ENCODE peak calls at places on chromosomes 13 and 19, in four cellular contexts. V, Y, S and Z are unnamed samples.

GRCh38 chr13:39575641-39576238 is 27.3 kb downstream of the LHFPL6 start:
- DNase-seq in V (no peak), Y (no peak), S (no peak), Z (no peak)

GRCh38 chr19:41352609-41353465 is 885 bp downstream of the TGFB1 start:
- DNase-seq in V (peak), Y (peak), S (peak), Z (peak)

GRCh38 chr19:821228-821975 is at the start of gene PLPPR3:
- DNase-seq in V (no peak), Y (no peak), S (no peak), Z (no peak)

GRCh38 chr13:51330741-51331140 is 8.8 kb upstream of the SERPINE3 start:
- DNase-seq in V (no peak), Y (no peak), S (no peak), Z (peak)

GRCh38 chr13:32125746-32126145 is 94.2 kb downstream of the FRY start:
- DNase-seq in V (no peak), Y (no peak), S (no peak), Z (no peak)

GRCh38 chr13:33862006-33862405 is 44.1 kb downstream of the RFC3 start:
- DNase-seq in V (no peak), Y (no peak), S (no peak), Z (no peak)

GRCh38 chr19:34501339-34502320 is 20.1 kb downstream of the WTIP start:
- DNase-seq in V (peak), Y (peak), S (peak), Z (peak)

GRCh38 chr19:2253106-2254051 is 2.8 kb downstream of the JSRP1 start:
- DNase-seq in V (no peak), Y (no peak), S (no peak), Z (no peak)

GRCh38 chr13:65540064-65540635 is 1690.0 kb downstream of the PCDH9 start:
- DNase-seq in V (no peak), Y (no peak), S (no peak), Z (peak)

DNA sequence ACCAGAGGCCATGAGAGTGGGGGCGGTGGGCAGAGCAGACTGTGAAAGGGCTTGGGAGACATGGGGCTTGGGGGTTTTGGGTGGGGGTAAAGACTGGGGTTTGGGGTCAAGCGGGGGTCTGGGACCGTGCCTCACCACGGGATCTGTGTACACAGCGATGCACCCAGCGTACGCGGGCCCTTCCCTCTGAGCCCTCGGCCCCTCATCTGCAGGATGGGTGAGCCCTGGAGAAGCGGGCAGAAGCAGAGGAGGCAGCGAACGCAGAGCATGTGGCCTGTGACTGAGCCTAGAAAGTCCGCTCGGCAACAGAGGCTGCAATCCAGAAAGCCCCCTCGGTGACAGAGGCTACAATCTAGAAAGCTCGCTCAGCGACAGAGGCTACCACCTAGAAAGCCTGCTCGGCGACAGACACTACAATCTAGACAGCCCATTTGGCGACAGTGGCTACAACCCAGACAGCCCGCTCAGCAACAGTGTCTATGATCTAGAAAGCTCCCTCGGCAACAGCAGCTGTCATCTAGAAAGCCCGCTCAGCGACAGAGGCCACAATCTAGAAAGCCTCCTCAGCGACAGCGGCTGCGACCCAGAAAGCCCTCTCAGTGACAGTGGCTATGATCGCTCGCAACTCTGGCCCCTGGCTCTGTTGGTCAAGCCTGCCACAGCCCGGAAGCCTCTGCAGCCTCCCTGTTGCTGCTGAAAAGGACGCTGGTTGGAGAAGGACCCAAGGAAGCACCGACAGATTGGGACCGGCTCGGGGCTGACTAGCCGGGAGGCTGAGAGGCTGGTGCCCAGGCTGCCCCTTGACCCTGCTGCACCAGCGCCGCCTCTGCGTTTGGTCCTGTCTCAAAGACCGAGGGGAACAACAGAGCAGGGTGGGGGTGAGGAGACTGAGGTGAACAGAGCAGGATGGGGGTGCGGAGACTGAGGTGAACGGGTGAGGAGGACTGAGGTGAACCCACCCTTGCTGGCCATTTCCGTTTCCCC is 68.6 kb downstream of the SPACA7 start:
- DNase-seq in V (peak), Y (no peak), S (peak), Z (no peak)
- TF ChIP-seq CTCF in V (no peak), Y (no peak), S (no peak), Z (no peak)

GRCh38 chr19:36097036-36097435 is 13.9 kb upstream of the OVOL3 start:
- DNase-seq in V (no peak), Y (no peak), S (no peak), Z (no peak)
- TF ChIP-seq CTCF in V (no peak), Y (no peak), S (no peak), Z (no peak)

GRCh38 chr13:48733739-48734329 is 80.1 kb downstream of the CYSLTR2 start:
- DNase-seq in V (no peak), Y (no peak), S (no peak), Z (peak)

GRCh38 chr13:48728876-48729275 is 75.1 kb downstream of the CYSLTR2 start:
- DNase-seq in V (no peak), Y (no peak), S (no peak), Z (peak)

GRCh38 chr13:48728226-48728625 is 74.5 kb downstream of the CYSLTR2 start:
- DNase-seq in V (no peak), Y (no peak), S (no peak), Z (no peak)

GRCh38 chr13:48730971-48731658 is 77.4 kb downstream of the CYSLTR2 start:
- DNase-seq in V (no peak), Y (peak), S (no peak), Z (peak)

DNA sequence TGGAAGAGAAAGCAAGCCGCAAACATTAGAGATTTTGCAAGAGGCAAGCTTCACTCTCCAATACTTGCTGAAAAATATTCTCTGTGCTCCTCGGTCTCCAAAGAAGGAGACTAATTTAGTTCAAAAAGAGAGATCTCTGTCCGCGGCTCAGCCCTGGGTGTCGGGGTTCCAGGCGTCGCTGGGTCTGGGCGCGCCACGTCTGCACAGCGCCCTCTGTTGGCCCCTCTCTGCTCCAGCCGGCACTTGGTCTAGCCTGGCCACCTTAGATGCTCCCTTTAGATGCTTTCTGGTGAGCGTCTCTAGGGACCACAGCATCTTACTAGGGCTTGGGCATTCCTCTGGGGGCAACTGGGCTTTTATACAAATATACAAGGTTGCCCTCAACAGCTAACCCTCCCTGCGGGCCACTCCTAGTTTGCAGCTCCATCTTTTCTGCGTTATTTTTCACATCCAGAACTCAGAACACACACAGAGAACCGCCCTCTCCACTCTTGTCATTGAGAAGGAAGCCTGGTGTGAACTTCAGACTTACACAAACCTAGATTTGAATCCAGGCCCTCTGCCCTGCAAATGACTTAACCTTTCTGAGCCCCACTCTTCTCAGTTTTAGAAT is 78.3 kb downstream of the CYSLTR2 start:
- DNase-seq in V (peak), Y (no peak), S (no peak), Z (peak)
- TF ChIP-seq CTCF in V (peak), Y (peak), S (peak), Z (peak)

GRCh38 chr13:101026736-101027398 is 352.3 kb upstream of the TMTC4 start:
- DNase-seq in V (no peak), Y (no peak), S (no peak), Z (no peak)
- TF ChIP-seq CTCF in V (no peak), Y (no peak), S (no peak), Z (no peak)

GRCh38 chr19:13763300-13763699 is 1.0 kb upstream of the MRI1 start:
- DNase-seq in V (no peak), Y (no peak), S (no peak), Z (no peak)

GRCh38 chr19:13758795-13759194 is 5.5 kb upstream of the MRI1 start:
- DNase-seq in V (no peak), Y (no peak), S (no peak), Z (no peak)

GRCh38 chr19:13762635-13763235 is 1.6 kb upstream of the MRI1 start:
- DNase-seq in V (no peak), Y (no peak), S (no peak), Z (no peak)

GRCh38 chr19:13764101-13764807 is at the start of gene MRI1:
- DNase-seq in V (peak), Y (peak), S (peak), Z (peak)

DNA sequence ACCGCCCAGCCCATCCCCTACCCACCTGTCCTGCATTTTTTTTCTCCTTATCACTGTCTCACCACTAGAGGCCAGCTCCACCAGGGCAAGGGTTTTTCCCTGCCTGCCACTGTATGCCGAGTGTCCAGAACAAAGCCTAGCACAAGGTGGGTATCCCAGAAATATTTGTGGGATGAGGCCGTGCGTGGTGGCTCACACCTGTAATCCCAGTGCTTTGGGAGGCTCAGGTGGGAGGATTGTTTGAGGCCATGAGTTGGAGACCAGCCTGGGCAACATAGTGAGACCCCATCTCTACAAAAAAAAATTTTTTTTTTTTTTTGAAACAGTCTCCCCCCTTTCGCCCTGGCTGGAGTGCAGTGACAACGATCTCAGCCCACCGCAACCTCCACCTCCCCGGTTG is 2.9 kb upstream of the MRI1 start:
- DNase-seq in V (no peak), Y (no peak), S (no peak), Z (no peak)
- TF ChIP-seq CTCF in V (no peak), Y (no peak), S (no peak), Z (no peak)

GRCh38 chr19:17441241-17442135 is 7.0 kb downstream of the TMEM221 start:
- DNase-seq in V (no peak), Y (no peak), S (no peak), Z (peak)

GRCh38 chr19:17447704-17448189 is 721 bp downstream of the TMEM221 start:
- DNase-seq in V (no peak), Y (no peak), S (no peak), Z (no peak)

GRCh38 chr19:17450264-17451075 is 2.0 kb upstream of the TMEM221 start:
- DNase-seq in V (no peak), Y (no peak), S (no peak), Z (no peak)

GRCh38 chr19:17448190-17448967 is at the start of gene TMEM221:
- DNase-seq in V (peak), Y (no peak), S (no peak), Z (no peak)

DNA sequence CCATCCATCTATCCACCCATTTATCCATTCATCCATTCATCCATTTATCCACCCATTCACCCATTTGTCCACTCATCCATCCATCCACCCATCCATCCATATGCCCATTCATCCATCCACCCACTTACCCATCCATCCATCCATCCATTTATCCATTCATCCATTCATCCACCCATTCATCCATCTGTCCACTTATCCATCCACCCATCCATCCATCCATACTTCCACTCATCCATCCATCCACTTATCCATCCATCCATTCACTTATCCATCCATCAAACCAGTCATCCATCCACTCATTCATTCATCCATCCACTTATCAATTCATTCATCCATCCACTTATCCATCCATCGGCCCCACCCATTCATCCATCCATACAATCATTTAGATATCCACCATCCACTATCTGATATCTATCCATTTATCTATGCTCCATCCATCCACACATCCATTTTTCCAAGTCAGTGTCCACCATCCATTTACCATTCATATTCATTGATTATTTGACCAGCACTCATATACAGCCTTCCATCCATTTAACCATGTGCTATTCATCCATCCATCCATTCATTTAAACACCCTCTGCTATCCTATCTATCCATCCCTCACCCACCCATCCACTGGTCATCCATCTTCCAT is 2.8 kb downstream of the TMEM221 start:
- DNase-seq in V (no peak), Y (no peak), S (no peak), Z (no peak)
- TF ChIP-seq CTCF in V (no peak), Y (no peak), S (no peak), Z (no peak)